ENCODE peak calls at places on chromosomes 3 and 15, in nine cellular contexts. K, L, X, Y, Z, T, N, V and I are unnamed samples.

GRCh38 chr15:70701891-70702568 is 61.3 kb downstream of the UACA start:
- DNase-seq in K (no peak), L (no peak), X (no peak), Y (no peak), Z (no peak), T (no peak), N (no peak), V (no peak), I (peak; percentile 68)

GRCh38 chr3:24683511-24684384 is 189.1 kb upstream of the THRB start:
- DNase-seq in K (peak; percentile 30), L (no peak), X (no peak), Y (no peak), Z (no peak), T (no peak), N (peak; percentile 12), V (no peak), I (peak; percentile 87)

GRCh38 chr15:70324001-70324974 is 226.6 kb upstream of the TLE3 start:
- DNase-seq in K (no peak), L (peak; percentile 38), X (no peak), Y (peak; percentile 90), Z (peak; percentile 34), T (no peak), N (no peak), V (no peak), I (peak; percentile 53)

GRCh38 chr15:85504739-85505676 is 124.6 kb downstream of the AKAP13 start:
- DNase-seq in K (peak; percentile 66), L (peak; percentile 43), X (no peak), Y (no peak), Z (no peak), T (no peak), N (peak; percentile 46), V (no peak), I (peak; percentile 83)

GRCh38 chr3:57557088-57557537 is 1.0 kb downstream of the PDE12 start:
- DNase-seq in K (peak; percentile 24), L (no peak), X (no peak), Y (no peak), Z (no peak), T (no peak), N (peak; percentile 29), V (peak; percentile 48), I (peak; percentile 31)

GRCh38 chr3:16221990-16222389 is 42.8 kb downstream of the DPH3 start:
- DNase-seq in K (no peak), L (no peak), X (no peak), Y (no peak), Z (no peak), T (no peak), N (no peak), V (no peak), I (no peak)

GRCh38 chr3:73569246-73569760 is 55.4 kb downstream of the PDZRN3 start:
- DNase-seq in K (no peak), L (no peak), X (no peak), Y (no peak), Z (no peak), T (no peak), N (no peak), V (no peak), I (no peak)

GRCh38 chr15:32870240-32871033 is 152.6 kb downstream of the GREM1 start:
- DNase-seq in K (no peak), L (no peak), X (no peak), Y (no peak), Z (peak; percentile 98), T (no peak), N (peak; percentile 29), V (no peak), I (peak; percentile 99)

GRCh38 chr15:51307811-51308210 is 30.6 kb downstream of the CYP19A1 start:
- DNase-seq in K (no peak), L (peak; percentile 42), X (no peak), Y (no peak), Z (no peak), T (peak; percentile 38), N (peak; percentile 13), V (no peak), I (peak; percentile 32)

GRCh38 chr15:65355983-65356353 is 21.8 kb downstream of the IGDCC3 start:
- DNase-seq in K (peak; percentile 81), L (no peak), X (no peak), Y (no peak), Z (no peak), T (no peak), N (no peak), V (no peak), I (no peak)

GRCh38 chr3:12186046-12186445 is 27.3 kb upstream of the TIMP4 start:
- DNase-seq in K (no peak), L (no peak), X (no peak), Y (no peak), Z (no peak), T (no peak), N (no peak), V (no peak), I (no peak)
- TF ChIP-seq CTCF in K (no peak), L (no peak), X (no peak), Y (no peak), Z (no peak), T (no peak), N (no peak), V (no peak), I (no peak)

GRCh38 chr3:53073553-53074365 is 27.9 kb upstream of the SFMBT1 start:
- DNase-seq in K (no peak), L (no peak), X (no peak), Y (no peak), Z (no peak), T (no peak), N (no peak), V (no peak), I (no peak)
- H3K4me3 ChIP-seq in K (no peak overlapping the region), L (peak overlapping the region; percentile 83), X (peak overlapping the region; percentile 71), Y (no peak overlapping the region), Z (peak overlapping the region; percentile 48), T (peak overlapping the region; percentile 77), N (peak overlapping the region; percentile 90), V (peak overlapping the region; percentile 90), I (no peak overlapping the region)

GRCh38 chr3:101814835-101815234 is 34.5 kb upstream of the NFKBIZ start:
- DNase-seq in K (no peak), L (no peak), X (no peak), Y (no peak), Z (no peak), T (no peak), N (no peak), V (no peak), I (no peak)

GRCh38 chr3:101811875-101812274 is 32.9 kb downstream of the NXPE3 start:
- DNase-seq in K (no peak), L (no peak), X (no peak), Y (no peak), Z (no peak), T (no peak), N (no peak), V (no peak), I (no peak)

GRCh38 chr3:101812895-101813294 is 33.9 kb downstream of the NXPE3 start:
- DNase-seq in K (no peak), L (no peak), X (no peak), Y (no peak), Z (no peak), T (no peak), N (no peak), V (no peak), I (no peak)

GRCh38 chr3:101816215-101817149 is 32.8 kb upstream of the NFKBIZ start:
- DNase-seq in K (no peak), L (no peak), X (no peak), Y (no peak), Z (no peak), T (no peak), N (no peak), V (no peak), I (no peak)

GRCh38 chr3:101813817-101814440 is 34.9 kb downstream of the NXPE3 start:
- DNase-seq in K (no peak), L (no peak), X (no peak), Y (no peak), Z (no peak), T (no peak), N (no peak), V (no peak), I (peak; percentile 67)
- TF ChIP-seq CTCF in K (peak; percentile 65), L (peak; percentile 76), X (peak; percentile 70), Y (peak; percentile 82), Z (peak; percentile 26), T (peak; percentile 50), N (peak; percentile 55), V (peak; percentile 64), I (peak; percentile 54)

GRCh38 chr3:128992926-128993460 is 883 bp downstream of the CFAP92 start:
- DNase-seq in K (no peak), L (no peak), X (no peak), Y (no peak), Z (no peak), T (no peak), N (no peak), V (no peak), I (no peak)
- H3K4me3 ChIP-seq in K (peak overlapping the region; percentile 47), L (peak overlapping the region; percentile 50), X (no peak overlapping the region), Y (no peak overlapping the region), Z (no peak overlapping the region), T (no peak overlapping the region), N (no peak overlapping the region), V (peak overlapping the region; percentile 44), I (no peak overlapping the region)

DNA sequence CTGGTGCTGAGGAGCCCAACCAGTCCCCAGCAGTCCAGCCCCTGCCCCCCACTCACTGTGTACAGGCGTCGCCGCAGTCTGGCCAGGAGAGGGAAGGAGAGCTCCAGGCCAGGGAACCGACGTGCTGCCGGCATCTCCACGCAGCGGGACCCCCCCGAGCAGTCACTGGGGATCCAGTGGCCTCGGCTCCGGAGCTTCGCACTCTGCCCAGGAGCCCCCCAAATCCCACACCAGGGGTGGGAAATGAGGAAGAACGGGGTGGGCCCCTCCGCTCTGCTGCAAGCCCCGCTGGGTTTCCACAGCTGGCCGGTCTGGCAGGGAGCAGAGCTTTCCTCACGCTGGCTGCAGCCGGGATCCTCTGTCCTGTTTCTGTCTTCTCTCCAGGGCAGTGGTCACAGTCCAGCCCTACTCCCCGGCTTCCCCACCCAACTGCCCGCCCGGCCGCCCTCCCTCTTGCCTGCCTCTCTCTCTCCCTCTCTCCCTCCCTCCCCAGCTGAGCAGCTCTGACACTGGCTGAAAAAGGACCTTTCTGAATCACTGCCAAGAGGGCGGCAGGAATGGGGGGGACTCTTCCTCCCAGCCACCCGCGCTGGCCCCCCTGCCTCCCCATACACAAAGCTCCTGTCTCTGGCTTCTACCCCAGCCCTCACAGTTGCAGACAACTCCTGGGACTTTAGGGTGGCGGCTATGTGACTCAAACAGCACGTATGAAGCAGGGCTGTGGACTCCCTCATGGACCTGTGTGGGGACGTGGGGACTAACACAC is 15.8 kb downstream of the TNK2 start:
- DNase-seq in K (peak; percentile 56), L (peak; percentile 51), X (peak; percentile 61), Y (no peak), Z (no peak), T (peak; percentile 71), N (peak; percentile 38), V (no peak), I (peak; percentile 83)
- TF ChIP-seq CTCF in K (no peak), L (peak; percentile 17), X (no peak), Y (no peak), Z (no peak), T (no peak), N (no peak), V (no peak), I (peak; percentile 24)

DNA sequence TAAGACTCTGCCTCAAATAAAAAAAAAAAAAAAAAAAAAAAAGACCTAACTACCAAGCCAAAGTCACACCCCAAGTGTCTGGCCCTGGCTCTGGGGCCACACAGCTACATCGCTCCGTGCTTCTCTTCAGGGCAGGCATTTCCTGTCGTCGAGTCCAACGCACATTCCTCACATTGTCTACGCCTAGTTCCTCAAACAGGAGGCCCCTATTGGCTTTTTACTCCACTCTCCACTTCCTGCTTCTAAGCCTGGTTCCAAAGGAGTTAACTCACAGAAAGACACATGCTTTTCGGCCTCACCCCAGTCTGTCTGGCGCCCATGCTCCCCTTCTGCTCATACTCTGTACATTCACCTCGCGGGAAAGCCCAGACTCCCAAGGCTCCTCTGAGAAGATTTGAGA is 28.8 kb downstream of the KNG1 start:
- DNase-seq in K (peak; percentile 10), L (peak; percentile 34), X (no peak), Y (no peak), Z (peak; percentile 57), T (peak; percentile 40), N (peak; percentile 57), V (peak; percentile 74), I (peak; percentile 86)
- H3K4me3 ChIP-seq in K (no peak overlapping the region), L (no peak overlapping the region), X (no peak overlapping the region), Y (no peak overlapping the region), Z (no peak overlapping the region), T (no peak overlapping the region), N (no peak overlapping the region), V (no peak overlapping the region), I (no peak overlapping the region)